ENCODE peak calls at places on chromosomes 16 and 17, in seven cellular contexts. I, W, J, X, C, S and G are unnamed samples.
A peak's percentile ranks its signal among the peaks of the same experiment; 100 is the strongest.

GRCh38 chr17:42139093-42139492 is 15.7 kb downstream of the RAB5C start:
- DNase-seq in I (no peak), W (no peak), J (no peak), X (no peak), C (no peak), S (no peak), G (no peak)

GRCh38 chr17:13365331-13365730 is 236.4 kb downstream of the HS3ST3A1 start:
- DNase-seq in I (no peak), W (no peak), J (no peak), X (no peak), C (no peak), S (no peak), G (no peak)

GRCh38 chr16:87733190-87733589 is 32.6 kb downstream of the KLHDC4 start:
- DNase-seq in I (peak; percentile 17), W (no peak), J (no peak), X (no peak), C (no peak), S (no peak), G (no peak)

GRCh38 chr16:89168381-89169189 is 3.0 kb upstream of the CDH15 start:
- DNase-seq in I (no peak), W (no peak), J (no peak), X (no peak), C (no peak), S (no peak), G (no peak)

GRCh38 chr17:32519769-32520701 is 33.2 kb downstream of the CDK5R1 start:
- DNase-seq in I (peak; percentile 38), W (peak; percentile 30), J (no peak), X (no peak), C (no peak), S (peak; percentile 50), G (no peak)

GRCh38 chr17:41212524-41213169 is 13.8 kb upstream of the KRTAP9-2 start:
- DNase-seq in I (no peak), W (no peak), J (no peak), X (no peak), C (no peak), S (no peak), G (no peak)

GRCh38 chr17:32275060-32276042 is 9.7 kb downstream of the RHBDL3 start:
- DNase-seq in I (no peak), W (no peak), J (no peak), X (no peak), C (no peak), S (no peak), G (no peak)

GRCh38 chr16:86510465-86511261 is at the start of gene FOXF1:
- DNase-seq in I (no peak), W (no peak), J (no peak), X (no peak), C (no peak), S (no peak), G (no peak)

GRCh38 chr16:21265104-21265825 is 12.8 kb downstream of the CRYM start:
- DNase-seq in I (no peak), W (no peak), J (no peak), X (no peak), C (no peak), S (no peak), G (no peak)

GRCh38 chr16:88768041-88768876 is 16.8 kb downstream of the PIEZO1 start:
- DNase-seq in I (peak; percentile 60), W (no peak), J (peak; percentile 64), X (no peak), C (no peak), S (peak; percentile 96), G (no peak)

GRCh38 chr16:89022051-89022836 is 45.2 kb upstream of the CBFA2T3 start:
- DNase-seq in I (no peak), W (no peak), J (no peak), X (no peak), C (no peak), S (peak; percentile 17), G (no peak)

GRCh38 chr16:24178496-24178895 is 77.6 kb upstream of the CACNG3 start:
- DNase-seq in I (no peak), W (no peak), J (no peak), X (no peak), C (no peak), S (no peak), G (no peak)

GRCh38 chr17:18968945-18969887 is 17.3 kb downstream of the SLC5A10 start:
- DNase-seq in I (peak; percentile 91), W (peak; percentile 81), J (no peak), X (peak; percentile 79), C (no peak), S (no peak), G (no peak)

GRCh38 chr17:65058615-65059014 is 2.1 kb upstream of the GNA13 start:
- DNase-seq in I (no peak), W (peak; percentile 11), J (peak; percentile 79), X (peak; percentile 72), C (no peak), S (no peak), G (no peak)

GRCh38 chr17:80023261-80024205 is 12.1 kb downstream of the TBC1D16 start:
- DNase-seq in I (peak; percentile 34), W (no peak), J (no peak), X (no peak), C (no peak), S (no peak), G (no peak)

GRCh38 chr16:17345043-17345442 is 125.7 kb downstream of the XYLT1 start:
- DNase-seq in I (peak; percentile 59), W (no peak), J (peak; percentile 89), X (peak; percentile 78), C (no peak), S (peak; percentile 96), G (no peak)

GRCh38 chr17:37847811-37848331 is 76.3 kb upstream of the TBC1D3K start:
- DNase-seq in I (no peak), W (no peak), J (no peak), X (no peak), C (no peak), S (no peak), G (no peak)

GRCh38 chr17:9002610-9003354 is 18.5 kb upstream of the NTN1 start:
- DNase-seq in I (no peak), W (no peak), J (no peak), X (peak; percentile 21), C (peak; percentile 67), S (no peak), G (peak; percentile 70)

GRCh38 chr17:13346081-13346533 is 255.6 kb downstream of the HS3ST3A1 start:
- DNase-seq in I (no peak), W (no peak), J (no peak), X (no peak), C (no peak), S (no peak), G (no peak)

GRCh38 chr17:62702746-62703268 is 75.3 kb downstream of the MRC2 start:
- DNase-seq in I (no peak), W (no peak), J (no peak), X (no peak), C (no peak), S (peak; percentile 53), G (no peak)

GRCh38 chr17:57639381-57639780 is 105.7 kb downstream of the CCDC182 start:
- DNase-seq in I (no peak), W (no peak), J (no peak), X (no peak), C (no peak), S (no peak), G (no peak)

GRCh38 chr16:76577003-76577402 is 299.8 kb downstream of the CNTNAP4 start:
- DNase-seq in I (no peak), W (no peak), J (no peak), X (no peak), C (peak; percentile 9), S (no peak), G (peak; percentile 30)
- TF ChIP-seq POLR2AphosphoS5 in I (no peak), W (no peak), J (no peak), X (no peak), C (no peak), S (no peak), G (no peak)

DNA sequence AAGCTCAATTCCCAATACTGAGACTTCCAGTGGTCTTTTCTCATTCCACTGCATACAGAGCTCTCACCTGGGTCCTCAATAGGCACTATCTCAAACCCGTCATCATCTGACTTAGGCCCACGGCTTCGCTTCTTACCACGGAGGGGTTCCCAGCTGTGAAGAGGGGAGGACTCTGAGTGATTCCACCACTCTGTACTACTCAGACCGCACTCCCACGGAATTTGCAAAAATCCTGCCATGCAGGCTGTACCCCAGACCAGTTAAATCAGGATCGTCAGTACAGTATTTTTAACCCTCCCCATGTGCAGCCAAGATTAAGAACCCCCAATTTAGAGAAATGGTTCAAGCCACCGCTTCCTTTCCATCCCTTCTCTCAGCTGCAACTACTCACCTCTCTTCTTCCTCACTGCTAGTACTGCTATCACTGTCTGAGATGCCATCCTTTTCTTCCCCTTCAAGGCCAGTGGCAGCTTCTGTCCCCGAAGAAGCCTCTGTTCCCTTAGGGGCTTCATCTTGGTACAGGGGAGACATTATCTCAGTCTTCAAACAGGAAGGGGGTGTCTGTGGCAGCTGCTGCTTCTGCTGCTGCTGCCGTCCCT is 6.2 kb upstream of the PSMC5 start:
- DNase-seq in I (no peak), W (no peak), J (no peak), X (no peak), C (no peak), S (no peak), G (no peak)
- TF ChIP-seq POLR2A in I (no peak), W (no peak), J (no peak), X (no peak), C (no peak), S (no peak), G (peak; percentile 23)

GRCh38 chr17:17849147-17849820 is 12.5 kb upstream of the SREBF1 start:
- DNase-seq in I (peak; percentile 67), W (peak; percentile 62), J (peak; percentile 67), X (no peak), C (peak; percentile 61), S (peak; percentile 83), G (no peak)
- TF ChIP-seq POLR2AphosphoS5 in I (peak; percentile 25), W (no peak), J (no peak), X (peak; percentile 23), C (no peak), S (no peak), G (no peak)

GRCh38 chr17:39000021-39000601 is 32.9 kb upstream of the FBXO47 start:
- DNase-seq in I (no peak), W (no peak), J (no peak), X (no peak), C (no peak), S (no peak), G (no peak)

GRCh38 chr17:39008633-39009032 is 41.4 kb upstream of the FBXO47 start:
- DNase-seq in I (no peak), W (no peak), J (no peak), X (no peak), C (no peak), S (no peak), G (no peak)

GRCh38 chr17:39001703-39002637 is 34.8 kb upstream of the FBXO47 start:
- DNase-seq in I (peak; percentile 52), W (peak; percentile 48), J (peak; percentile 73), X (no peak), C (no peak), S (peak; percentile 91), G (no peak)

DNA sequence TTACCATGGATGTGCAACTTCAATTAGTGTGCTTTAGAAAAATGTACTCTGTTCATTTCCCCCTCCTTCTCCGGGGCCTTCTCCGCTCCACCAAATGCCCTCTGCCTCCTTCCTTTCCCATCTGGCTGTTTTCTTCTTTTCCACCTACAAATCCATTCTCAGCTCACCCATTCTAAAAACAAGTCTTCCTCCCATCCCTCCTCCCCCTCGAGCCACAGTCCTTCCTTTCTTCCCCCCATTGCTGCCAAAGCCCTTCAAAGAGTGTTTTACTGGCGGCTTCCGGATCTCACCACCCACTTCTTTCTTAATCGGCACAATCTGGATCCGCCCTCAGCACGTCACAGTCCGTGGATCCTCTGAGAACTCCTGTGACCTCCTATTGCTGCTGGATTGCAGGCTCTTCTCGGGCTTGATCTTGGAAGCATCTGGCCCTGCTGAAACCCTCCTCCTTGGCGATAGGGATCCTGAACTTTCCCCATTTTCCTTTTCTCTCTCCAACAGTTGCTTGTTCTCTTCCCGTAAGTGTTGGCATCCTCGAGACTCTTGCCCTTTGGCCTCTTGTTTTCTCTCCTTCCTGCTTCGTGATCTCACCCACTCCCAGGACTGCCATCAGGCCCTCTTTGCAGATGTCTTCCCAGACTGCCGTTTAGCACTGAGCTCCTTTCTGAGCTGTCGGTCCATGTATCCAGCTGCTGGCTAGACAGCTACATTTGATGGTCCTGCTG is 36.0 kb upstream of the FBXO47 start:
- DNase-seq in I (peak; percentile 62), W (peak; percentile 42), J (peak; percentile 65), X (peak; percentile 9), C (no peak), S (peak; percentile 94), G (no peak)
- TF ChIP-seq POLR2A in I (no peak), W (no peak), J (no peak), X (no peak), C (no peak), S (no peak), G (no peak)